ENCODE peak calls at places on chromosomes 6 and 20, in five cellular contexts. L is EL, E is HCT116, V is OCI-LY7, N is amniotic stem cell. Y is an unnamed sample.

GRCh38 chr20:44796758-44797457 is 13.4 kb downstream of the RIMS4 start:
- DNase-seq in L (no peak), E (no peak), V (no peak), N (no peak), Y (no peak)

GRCh38 chr20:22946594-22946993 is 88.5 kb upstream of the SSTR4 start:
- DNase-seq in L (no peak), E (no peak), V (no peak), N (no peak), Y (no peak)

GRCh38 chr6:38846844-38847243 is 131.7 kb downstream of the DNAH8 start:
- DNase-seq in L (peak; percentile 27), E (peak; percentile 18), V (no peak), N (no peak), Y (no peak)

GRCh38 chr6:53378208-53378607 is 29.5 kb upstream of the ELOVL5 start:
- DNase-seq in L (no peak), E (no peak), V (no peak), N (peak; percentile 18), Y (no peak)

GRCh38 chr6:107079429-107079828 is 35.9 kb downstream of the BEND3 start:
- DNase-seq in L (peak; percentile 13), E (peak; percentile 18), V (no peak), N (no peak), Y (no peak)

GRCh38 chr6:30541515-30542403 is 14.5 kb downstream of the GNL1 start:
- DNase-seq in L (peak; percentile 78), E (peak; percentile 83), V (peak; percentile 87), N (peak; percentile 35), Y (peak; percentile 54)

GRCh38 chr20:19625416-19625815 is 132.6 kb upstream of the RIN2 start:
- DNase-seq in L (no peak), E (no peak), V (no peak), N (no peak), Y (no peak)

GRCh38 chr6:12185081-12185673 is 105.0 kb upstream of the EDN1 start:
- DNase-seq in L (no peak), E (no peak), V (no peak), N (no peak), Y (peak; percentile 9)

GRCh38 chr6:3654898-3655297 is 96.6 kb downstream of the PXDC1 start:
- DNase-seq in L (no peak), E (no peak), V (no peak), N (no peak), Y (no peak)

Y was measured in NCI-H460.